ENCODE peak calls at places on chromosome 3, in ten cellular contexts. One of them, this sample, is unnamed. For H3K9me3, the result is how much of the 10 kb centered on the place peaks cover.

GRCh38 chr3:180421221-180421620 is 180.7 kb upstream of the TTC14 start:
- DNase-seq in mammary epithelial cell: no peak
- DNase-seq in kidney: no peak
- DNase-seq in SK-N-MC: no peak
- DNase-seq in stomach: no peak
- DNase-seq in A549: no peak
- DNase-seq in effector memory CD4-positive, alpha-beta T cell: no peak
- DNase-seq in transverse colon: no peak
- DNase-seq in psoas muscle: no peak
- DNase-seq in WERI-Rb-1: no peak
- DNase-seq in this sample: no peak

GRCh38 chr3:53320697-53321096 is 26.6 kb downstream of the DCP1A start:
- DNase-seq in mammary epithelial cell: no peak
- DNase-seq in kidney: no peak
- DNase-seq in SK-N-MC: no peak
- DNase-seq in stomach: no peak
- DNase-seq in A549: no peak
- DNase-seq in effector memory CD4-positive, alpha-beta T cell: no peak
- DNase-seq in transverse colon: no peak
- DNase-seq in psoas muscle: peak
- DNase-seq in WERI-Rb-1: no peak
- DNase-seq in this sample: no peak

GRCh38 chr3:189962466-189962865 is 158.2 kb downstream of the P3H2 start:
- DNase-seq in mammary epithelial cell: no peak
- DNase-seq in kidney: no peak
- DNase-seq in SK-N-MC: no peak
- DNase-seq in stomach: no peak
- DNase-seq in A549: no peak
- DNase-seq in effector memory CD4-positive, alpha-beta T cell: no peak
- DNase-seq in transverse colon: no peak
- DNase-seq in psoas muscle: no peak
- DNase-seq in WERI-Rb-1: no peak
- DNase-seq in this sample: no peak

GRCh38 chr3:1007890-1008289 is 84.9 kb upstream of the CNTN6 start:
- DNase-seq in mammary epithelial cell: no peak
- DNase-seq in kidney: no peak
- DNase-seq in SK-N-MC: no peak
- DNase-seq in stomach: no peak
- DNase-seq in A549: no peak
- DNase-seq in effector memory CD4-positive, alpha-beta T cell: no peak
- DNase-seq in transverse colon: no peak
- DNase-seq in psoas muscle: no peak
- DNase-seq in WERI-Rb-1: no peak
- DNase-seq in this sample: no peak

GRCh38 chr3:172536505-172536904 is 13.3 kb upstream of the TNFSF10 start:
- DNase-seq in mammary epithelial cell: no peak
- DNase-seq in kidney: no peak
- DNase-seq in SK-N-MC: no peak
- DNase-seq in stomach: peak
- DNase-seq in A549: no peak
- DNase-seq in effector memory CD4-positive, alpha-beta T cell: no peak
- DNase-seq in transverse colon: no peak
- DNase-seq in psoas muscle: no peak
- DNase-seq in WERI-Rb-1: no peak
- DNase-seq in this sample: no peak

GRCh38 chr3:42504334-42505202 is 2.1 kb downstream of the VIPR1 start:
- DNase-seq in mammary epithelial cell: no peak
- DNase-seq in kidney: no peak
- DNase-seq in SK-N-MC: no peak
- DNase-seq in stomach: peak
- DNase-seq in A549: no peak
- DNase-seq in effector memory CD4-positive, alpha-beta T cell: no peak
- DNase-seq in transverse colon: peak
- DNase-seq in psoas muscle: peak
- DNase-seq in WERI-Rb-1: peak
- DNase-seq in this sample: no peak

GRCh38 chr3:128665362-128666021 is 14.9 kb upstream of the RPN1 start:
- DNase-seq in mammary epithelial cell: no peak
- DNase-seq in kidney: no peak
- DNase-seq in SK-N-MC: no peak
- DNase-seq in stomach: no peak
- DNase-seq in A549: peak
- DNase-seq in effector memory CD4-positive, alpha-beta T cell: no peak
- DNase-seq in transverse colon: no peak
- DNase-seq in psoas muscle: no peak
- DNase-seq in WERI-Rb-1: no peak
- DNase-seq in this sample: no peak

GRCh38 chr3:58026598-58026997 is 18.4 kb downstream of the FLNB start:
- DNase-seq in mammary epithelial cell: peak
- DNase-seq in kidney: no peak
- DNase-seq in SK-N-MC: no peak
- DNase-seq in stomach: no peak
- DNase-seq in A549: no peak
- DNase-seq in effector memory CD4-positive, alpha-beta T cell: no peak
- DNase-seq in transverse colon: no peak
- DNase-seq in psoas muscle: no peak
- DNase-seq in WERI-Rb-1: no peak
- DNase-seq in this sample: no peak

GRCh38 chr3:45468326-45468725 is 80.0 kb downstream of the LARS2 start:
- DNase-seq in mammary epithelial cell: no peak
- DNase-seq in kidney: no peak
- DNase-seq in SK-N-MC: no peak
- DNase-seq in stomach: no peak
- DNase-seq in A549: no peak
- DNase-seq in effector memory CD4-positive, alpha-beta T cell: no peak
- DNase-seq in transverse colon: no peak
- DNase-seq in psoas muscle: no peak
- DNase-seq in WERI-Rb-1: no peak
- DNase-seq in this sample: no peak

GRCh38 chr3:182081096-182081495 is 369.4 kb downstream of the SOX2 start:
- DNase-seq in mammary epithelial cell: no peak
- DNase-seq in kidney: no peak
- DNase-seq in SK-N-MC: no peak
- DNase-seq in stomach: no peak
- DNase-seq in A549: no peak
- DNase-seq in effector memory CD4-positive, alpha-beta T cell: no peak
- DNase-seq in transverse colon: no peak
- DNase-seq in psoas muscle: no peak
- DNase-seq in WERI-Rb-1: no peak
- DNase-seq in this sample: no peak

GRCh38 chr3:180980612-180981011 is 8.9 kb downstream of the DNAJC19 start:
- DNase-seq in mammary epithelial cell: no peak
- DNase-seq in kidney: no peak
- DNase-seq in SK-N-MC: no peak
- DNase-seq in stomach: no peak
- DNase-seq in A549: no peak
- DNase-seq in effector memory CD4-positive, alpha-beta T cell: no peak
- DNase-seq in transverse colon: no peak
- DNase-seq in psoas muscle: no peak
- DNase-seq in WERI-Rb-1: no peak
- DNase-seq in this sample: no peak

GRCh38 chr3:123936400-123936799 is 24.6 kb downstream of the CCDC14 start:
- DNase-seq in mammary epithelial cell: no peak
- DNase-seq in kidney: no peak
- DNase-seq in SK-N-MC: no peak
- DNase-seq in stomach: no peak
- DNase-seq in A549: no peak
- DNase-seq in effector memory CD4-positive, alpha-beta T cell: no peak
- DNase-seq in transverse colon: no peak
- DNase-seq in psoas muscle: no peak
- DNase-seq in WERI-Rb-1: no peak
- DNase-seq in this sample: no peak

GRCh38 chr3:156675744-156676466 is 1.5 kb downstream of the TIPARP start:
- DNase-seq in mammary epithelial cell: peak
- DNase-seq in kidney: no peak
- DNase-seq in SK-N-MC: peak
- DNase-seq in stomach: peak
- DNase-seq in A549: peak
- DNase-seq in effector memory CD4-positive, alpha-beta T cell: peak
- DNase-seq in transverse colon: peak
- DNase-seq in psoas muscle: no peak
- DNase-seq in WERI-Rb-1: no peak
- DNase-seq in this sample: peak

GRCh38 chr3:140442621-140443020 is 235.2 kb upstream of the TRIM42 start:
- DNase-seq in mammary epithelial cell: no peak
- DNase-seq in kidney: no peak
- DNase-seq in SK-N-MC: no peak
- DNase-seq in stomach: no peak
- DNase-seq in A549: no peak
- DNase-seq in effector memory CD4-positive, alpha-beta T cell: no peak
- DNase-seq in transverse colon: no peak
- DNase-seq in psoas muscle: no peak
- DNase-seq in WERI-Rb-1: no peak
- DNase-seq in this sample: no peak

GRCh38 chr3:31653464-31653863 is 120.7 kb downstream of the STT3B start:
- DNase-seq in mammary epithelial cell: no peak
- DNase-seq in kidney: no peak
- DNase-seq in SK-N-MC: no peak
- DNase-seq in stomach: no peak
- DNase-seq in A549: no peak
- DNase-seq in effector memory CD4-positive, alpha-beta T cell: no peak
- DNase-seq in transverse colon: no peak
- DNase-seq in psoas muscle: no peak
- DNase-seq in WERI-Rb-1: no peak
- DNase-seq in this sample: no peak
- H3K9me3 ChIP-seq in mammary epithelial cell: under half
- H3K9me3 ChIP-seq in kidney: under half
- H3K9me3 ChIP-seq in SK-N-MC: under half
- H3K9me3 ChIP-seq in stomach: half or more
- H3K9me3 ChIP-seq in A549: half or more
- H3K9me3 ChIP-seq in effector memory CD4-positive, alpha-beta T cell: half or more
- H3K9me3 ChIP-seq in transverse colon: half or more
- H3K9me3 ChIP-seq in psoas muscle: half or more
- H3K9me3 ChIP-seq in WERI-Rb-1: under half
- H3K9me3 ChIP-seq in this sample: under half

DNA sequence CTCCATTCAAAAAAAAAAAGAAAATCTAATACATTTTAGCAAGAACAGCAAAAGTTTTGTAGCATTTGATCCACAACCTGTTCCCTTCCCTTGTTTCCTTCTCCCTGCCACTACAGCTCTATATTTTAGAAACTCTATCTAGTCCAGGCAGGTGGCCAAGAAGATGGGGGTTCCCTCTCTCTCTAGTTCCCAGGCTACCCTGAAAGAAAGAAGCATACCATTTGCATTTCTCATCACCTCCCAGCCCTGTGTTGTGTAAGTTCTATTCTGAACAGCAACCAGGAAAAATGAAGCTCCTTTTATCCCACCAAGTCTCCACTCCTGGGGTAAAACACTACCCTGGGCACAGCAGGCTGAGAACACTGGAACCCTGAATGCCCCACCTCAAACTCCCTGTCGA is 100.0 kb downstream of the PCCB start:
- DNase-seq in mammary epithelial cell: peak
- DNase-seq in kidney: no peak
- DNase-seq in SK-N-MC: no peak
- DNase-seq in stomach: no peak
- DNase-seq in A549: peak
- DNase-seq in effector memory CD4-positive, alpha-beta T cell: no peak
- DNase-seq in transverse colon: peak
- DNase-seq in psoas muscle: no peak
- DNase-seq in WERI-Rb-1: no peak
- DNase-seq in this sample: no peak
- H3K27ac ChIP-seq in mammary epithelial cell: peak
- H3K27ac ChIP-seq in kidney: no peak
- H3K27ac ChIP-seq in SK-N-MC: no peak
- H3K27ac ChIP-seq in stomach: no peak
- H3K27ac ChIP-seq in A549: peak
- H3K27ac ChIP-seq in effector memory CD4-positive, alpha-beta T cell: no peak
- H3K27ac ChIP-seq in transverse colon: peak
- H3K27ac ChIP-seq in psoas muscle: peak
- H3K27ac ChIP-seq in WERI-Rb-1: no peak
- H3K27ac ChIP-seq in this sample: no peak

GRCh38 chr3:76367281-76367680 is 581.9 kb upstream of the ZNF717 start:
- DNase-seq in mammary epithelial cell: no peak
- DNase-seq in kidney: no peak
- DNase-seq in SK-N-MC: no peak
- DNase-seq in stomach: no peak
- DNase-seq in A549: no peak
- DNase-seq in effector memory CD4-positive, alpha-beta T cell: no peak
- DNase-seq in transverse colon: no peak
- DNase-seq in psoas muscle: no peak
- DNase-seq in WERI-Rb-1: no peak
- DNase-seq in this sample: no peak

GRCh38 chr3:76369170-76369569 is 583.8 kb upstream of the ZNF717 start:
- DNase-seq in mammary epithelial cell: no peak
- DNase-seq in kidney: no peak
- DNase-seq in SK-N-MC: no peak
- DNase-seq in stomach: no peak
- DNase-seq in A549: no peak
- DNase-seq in effector memory CD4-positive, alpha-beta T cell: no peak
- DNase-seq in transverse colon: no peak
- DNase-seq in psoas muscle: no peak
- DNase-seq in WERI-Rb-1: no peak
- DNase-seq in this sample: no peak

GRCh38 chr3:76361010-76361409 is 575.7 kb upstream of the ZNF717 start:
- DNase-seq in mammary epithelial cell: no peak
- DNase-seq in kidney: no peak
- DNase-seq in SK-N-MC: no peak
- DNase-seq in stomach: no peak
- DNase-seq in A549: no peak
- DNase-seq in effector memory CD4-positive, alpha-beta T cell: no peak
- DNase-seq in transverse colon: no peak
- DNase-seq in psoas muscle: no peak
- DNase-seq in WERI-Rb-1: no peak
- DNase-seq in this sample: no peak

GRCh38 chr3:76362643-76363042 is 577.3 kb upstream of the ZNF717 start:
- DNase-seq in mammary epithelial cell: no peak
- DNase-seq in kidney: no peak
- DNase-seq in SK-N-MC: no peak
- DNase-seq in stomach: no peak
- DNase-seq in A549: no peak
- DNase-seq in effector memory CD4-positive, alpha-beta T cell: no peak
- DNase-seq in transverse colon: no peak
- DNase-seq in psoas muscle: no peak
- DNase-seq in WERI-Rb-1: no peak
- DNase-seq in this sample: no peak

GRCh38 chr3:76365284-76365683 is 579.9 kb upstream of the ZNF717 start:
- DNase-seq in mammary epithelial cell: no peak
- DNase-seq in kidney: no peak
- DNase-seq in SK-N-MC: no peak
- DNase-seq in stomach: no peak
- DNase-seq in A549: no peak
- DNase-seq in effector memory CD4-positive, alpha-beta T cell: no peak
- DNase-seq in transverse colon: no peak
- DNase-seq in psoas muscle: no peak
- DNase-seq in WERI-Rb-1: no peak
- DNase-seq in this sample: no peak
- H3K9me3 ChIP-seq in mammary epithelial cell: under half
- H3K9me3 ChIP-seq in kidney: under half
- H3K9me3 ChIP-seq in SK-N-MC: under half
- H3K9me3 ChIP-seq in stomach: under half
- H3K9me3 ChIP-seq in A549: under half
- H3K9me3 ChIP-seq in effector memory CD4-positive, alpha-beta T cell: under half
- H3K9me3 ChIP-seq in transverse colon: under half
- H3K9me3 ChIP-seq in psoas muscle: under half
- H3K9me3 ChIP-seq in WERI-Rb-1: under half
- H3K9me3 ChIP-seq in this sample: under half

DNA sequence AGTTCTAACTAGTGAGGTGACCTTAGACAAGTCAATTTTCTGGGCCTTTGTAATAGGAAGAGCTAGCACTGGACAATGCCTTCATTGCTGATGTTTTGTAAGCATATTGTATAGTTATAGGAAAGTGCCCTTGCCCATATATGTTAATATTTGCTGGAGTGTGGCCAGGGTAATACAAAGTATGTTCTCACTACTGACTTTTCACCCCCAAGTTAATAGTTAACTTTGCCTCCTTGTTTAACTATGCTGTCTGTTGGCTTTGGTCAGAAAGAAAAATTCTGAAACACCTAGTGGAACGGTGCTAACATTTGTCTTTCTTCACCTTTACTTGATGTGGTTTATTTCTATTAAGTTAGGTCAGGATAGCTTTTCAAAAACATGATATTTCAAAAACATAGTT is 287.4 kb upstream of the CTNNB1 start:
- DNase-seq in mammary epithelial cell: no peak
- DNase-seq in kidney: no peak
- DNase-seq in SK-N-MC: no peak
- DNase-seq in stomach: no peak
- DNase-seq in A549: no peak
- DNase-seq in effector memory CD4-positive, alpha-beta T cell: no peak
- DNase-seq in transverse colon: no peak
- DNase-seq in psoas muscle: no peak
- DNase-seq in WERI-Rb-1: no peak
- DNase-seq in this sample: no peak
- H3K27ac ChIP-seq in mammary epithelial cell: no peak
- H3K27ac ChIP-seq in kidney: no peak
- H3K27ac ChIP-seq in SK-N-MC: no peak
- H3K27ac ChIP-seq in stomach: peak
- H3K27ac ChIP-seq in A549: peak
- H3K27ac ChIP-seq in effector memory CD4-positive, alpha-beta T cell: no peak
- H3K27ac ChIP-seq in transverse colon: peak
- H3K27ac ChIP-seq in psoas muscle: no peak
- H3K27ac ChIP-seq in WERI-Rb-1: no peak
- H3K27ac ChIP-seq in this sample: no peak